ENCODE peak calls at places on chromosomes 11 and 22, in eight cellular contexts. F is BJ; E is sigmoid colon; O is GM13977; T is heart left ventricle; S is RPMI7951; Y is left kidney; L is effector CD4-positive, alpha-beta T cell. M is an unnamed sample.

GRCh38 chr22:38490915-38491314 is 15.2 kb downstream of the DDX17 start:
- DNase-seq in E (peak), L (no peak), S (peak), Y (no peak), T (peak), F (no peak), O (no peak), M (peak)

GRCh38 chr11:62572431-62572830 is 1.3 kb downstream of the EEF1G start:
- DNase-seq in O (no peak), Y (no peak), E (no peak), S (no peak), L (no peak), T (no peak), F (no peak), M (no peak)

GRCh38 chr22:26743149-26743548 is 85.8 kb downstream of the MIAT start:
- DNase-seq in Y (no peak), S (no peak), F (no peak), T (no peak), O (no peak), L (no peak), E (no peak), M (no peak)

GRCh38 chr11:104291646-104292045 is 127.7 kb upstream of the PDGFD start:
- DNase-seq in S (no peak), Y (no peak), F (no peak), O (no peak), L (no peak), T (no peak), E (no peak), M (no peak)

GRCh38 chr11:45087301-45087700 is 59.1 kb upstream of the PRDM11 start:
- DNase-seq in F (no peak), O (no peak), L (no peak), S (peak), T (peak), E (no peak), Y (no peak), M (no peak)

GRCh38 chr22:32204211-32204855 is 540 bp downstream of the RFPL2 start:
- DNase-seq in F (no peak), L (no peak), S (no peak), O (peak), Y (peak), T (no peak), E (no peak), M (no peak)

GRCh38 chr11:123129920-123130319 is 65.1 kb downstream of the CLMP start:
- DNase-seq in O (no peak), S (peak), L (no peak), T (no peak), F (peak), E (no peak), Y (peak), M (peak)

GRCh38 chr11:46346886-46347636 is at the start of gene DGKZ:
- DNase-seq in F (no peak), L (peak), O (peak), Y (peak), S (peak), T (peak), E (peak), M (peak)

GRCh38 chr11:38006466-38006865 is 1408.4 kb upstream of the RAG2 start:
- DNase-seq in O (no peak), Y (no peak), L (no peak), S (no peak), T (no peak), E (no peak), F (no peak), M (no peak)

GRCh38 chr22:44002324-44002723 is 21.8 kb upstream of the PARVB start:
- DNase-seq in O (no peak), S (no peak), F (no peak), Y (no peak), E (no peak), L (no peak), T (no peak), M (no peak)

GRCh38 chr11:93059074-93059957 is 89.9 kb downstream of the MTNR1B start:
- DNase-seq in L (no peak), E (no peak), T (no peak), O (no peak), F (no peak), S (peak), Y (peak), M (peak)

GRCh38 chr11:65880844-65881421 is 1.3 kb downstream of the CTSW start:
- DNase-seq in T (no peak), Y (no peak), L (no peak), E (no peak), O (no peak), F (no peak), S (peak), M (peak)

GRCh38 chr22:36277482-36278291 is 24.8 kb downstream of the APOL1 start:
- DNase-seq in E (peak), S (peak), O (peak), F (no peak), L (peak), T (peak), Y (peak), M (peak)

GRCh38 chr11:103338621-103339484 is 229.6 kb downstream of the DYNC2H1 start:
- DNase-seq in E (no peak), L (no peak), T (no peak), F (no peak), S (peak), O (no peak), Y (peak), M (peak)

GRCh38 chr11:94144233-94144632 is 15.6 kb downstream of the PANX1 start:
- DNase-seq in E (no peak), T (no peak), L (no peak), Y (peak), S (no peak), O (no peak), F (no peak), M (no peak)

GRCh38 chr11:68461284-68461861 is 821 bp downstream of the PPP6R3 start:
- DNase-seq in F (no peak), S (peak), E (no peak), O (no peak), Y (peak), T (no peak), L (no peak), M (peak)

GRCh38 chr11:117910941-117911630 is 18.1 kb downstream of the TMPRSS13 start:
- DNase-seq in S (no peak), F (no peak), E (peak), T (no peak), O (no peak), Y (no peak), L (no peak), M (no peak)

GRCh38 chr11:123375832-123376231 is 54.2 kb upstream of the GRAMD1B start:
- DNase-seq in E (no peak), S (no peak), F (no peak), Y (no peak), L (no peak), O (no peak), T (peak), M (no peak)

GRCh38 chr22:47458348-47458747 is 695.9 kb downstream of the TBC1D22A start:
- DNase-seq in O (no peak), Y (no peak), F (no peak), T (no peak), E (no peak), S (no peak), L (no peak), M (no peak)

GRCh38 chr11:12599408-12600143 is 74.6 kb upstream of the TEAD1 start:
- DNase-seq in O (peak), F (no peak), E (no peak), T (peak), Y (peak), S (peak), L (no peak), M (peak)

GRCh38 chr11:131866535-131867400 is 496.4 kb downstream of the NTM start:
- DNase-seq in L (no peak), E (no peak), F (no peak), Y (no peak), O (no peak), T (no peak), S (no peak), M (no peak)

GRCh38 chr22:19446603-19447387 is 716 bp downstream of the C22orf39 start:
- DNase-seq in T (no peak), E (no peak), F (no peak), L (no peak), S (no peak), O (no peak), Y (no peak), M (peak)

GRCh38 chr11:74815966-74816365 is 67.3 kb downstream of the RNF169 start:
- DNase-seq in O (no peak), S (no peak), L (no peak), T (no peak), Y (peak), F (no peak), E (no peak), M (no peak)

GRCh38 chr22:49238181-49239141 is 589.2 kb downstream of the BRD1 start:
- DNase-seq in L (no peak), F (no peak), Y (no peak), E (no peak), O (no peak), T (no peak), S (no peak), M (no peak)

GRCh38 chr11:7892751-7893356 is 38.2 kb downstream of the OR10A6 start:
- DNase-seq in F (no peak), E (no peak), L (no peak), O (peak), Y (peak), S (peak), T (no peak), M (peak)

GRCh38 chr11:4891996-4892640 is 10.4 kb downstream of the OR51T1 start:
- DNase-seq in Y (no peak), L (no peak), T (no peak), F (peak), E (no peak), O (no peak), S (peak), M (peak)

GRCh38 chr11:116513894-116514293 is 258.9 kb downstream of the BUD13 start:
- DNase-seq in S (peak), T (no peak), E (no peak), O (no peak), Y (peak), F (no peak), L (no peak), M (peak)

GRCh38 chr11:121699801-121700200 is 247.0 kb upstream of the SORL1-AS1 start:
- DNase-seq in S (no peak), L (no peak), O (no peak), E (no peak), T (no peak), Y (no peak), F (no peak), M (no peak)

GRCh38 chr22:49216579-49216978 is 611.1 kb downstream of the BRD1 start:
- DNase-seq in S (no peak), E (peak), L (no peak), T (no peak), F (no peak), O (no peak), Y (no peak), M (no peak)

GRCh38 chr11:40338739-40339138 is 1120.7 kb downstream of the LRRC4C start:
- DNase-seq in S (peak), Y (no peak), L (no peak), F (peak), E (no peak), T (no peak), O (no peak), M (peak)

GRCh38 chr11:91859666-91860065 is 365.0 kb upstream of the FAT3 start:
- DNase-seq in F (no peak), T (no peak), L (no peak), E (no peak), Y (peak), S (no peak), O (no peak), M (peak)

GRCh38 chr11:117382746-117383145 is 55.1 kb downstream of the CEP164 start:
- DNase-seq in F (no peak), E (peak), O (no peak), Y (no peak), T (no peak), L (no peak), S (no peak), M (no peak)

GRCh38 chr22:49305966-49306631 is 521.6 kb downstream of the BRD1 start:
- DNase-seq in L (no peak), E (peak), Y (peak), F (no peak), S (no peak), T (no peak), O (no peak), M (no peak)

GRCh38 chr11:125626381-125626950 is 1.5 kb downstream of the CHEK1 start:
- DNase-seq in S (no peak), L (peak), T (no peak), E (no peak), O (peak), F (peak), Y (peak), M (no peak)